ENCODE peak calls at places on chromosomes 11 and 22, in five cellular contexts. L is HepG2, K is GM12878, Z is NT2/D1, B is H1. R is an unnamed sample.

GRCh38 chr22:46792061-46792796 is 29.8 kb downstream of the TBC1D22A start:
- DNase-seq in L (no peak), K (no peak), Z (no peak), B (no peak), R (no peak)

GRCh38 chr11:19279455-19279854 is 38.7 kb upstream of the E2F8 start:
- DNase-seq in L (no peak), K (no peak), Z (no peak), B (peak; percentile 53), R (no peak)

GRCh38 chr11:43989162-43989961 is 46.9 kb downstream of the C11orf96 start:
- DNase-seq in L (no peak), K (no peak), Z (no peak), B (no peak), R (no peak)

GRCh38 chr22:20981787-20982562 is at the start of gene LZTR1:
- DNase-seq in L (peak; percentile 70), K (peak; percentile 32), Z (peak; percentile 63), B (peak; percentile 86), R (peak; percentile 91)

GRCh38 chr11:65651589-65652510 is 10.9 kb downstream of the RELA start:
- DNase-seq in L (no peak), K (no peak), Z (no peak), B (no peak), R (no peak)

GRCh38 chr11:102527701-102528100 is 2.8 kb downstream of the MMP7 start:
- DNase-seq in L (no peak), K (no peak), Z (no peak), B (no peak), R (no peak)

GRCh38 chr11:1150769-1151365 is 6.9 kb upstream of the MUC5AC start:
- DNase-seq in L (no peak), K (no peak), Z (no peak), B (no peak), R (no peak)

GRCh38 chr22:43001271-43002197 is 13.4 kb downstream of the PACSIN2 start:
- DNase-seq in L (peak; percentile 54), K (no peak), Z (no peak), B (no peak), R (no peak)

GRCh38 chr11:2459016-2459725 is 14.4 kb downstream of the KCNQ1 start:
- DNase-seq in L (no peak), K (no peak), Z (no peak), B (no peak), R (no peak)

GRCh38 chr11:128595221-128595620 is 7.9 kb upstream of the ETS1 start:
- DNase-seq in L (no peak), K (no peak), Z (no peak), B (no peak), R (no peak)

GRCh38 chr22:33756508-33756949 is 163.7 kb downstream of the LARGE1 start:
- DNase-seq in L (no peak), K (no peak), Z (peak; percentile 6), B (no peak), R (no peak)

GRCh38 chr22:31128156-31128555 is 5.4 kb downstream of the INPP5J start:
- DNase-seq in L (no peak), K (no peak), Z (no peak), B (no peak), R (no peak)

GRCh38 chr11:113162590-113162961 is 151.8 kb upstream of the TTC12 start:
- DNase-seq in L (no peak), K (no peak), Z (no peak), B (no peak), R (peak; percentile 44)
- TF ChIP-seq SUZ12 in L (no peak), K (no peak), Z (no peak), B (no peak), R (no peak)

GRCh38 chr11:121795206-121795605 is 320.8 kb downstream of the BLID start:
- DNase-seq in L (no peak), K (no peak), Z (no peak), B (no peak), R (no peak)
- TF ChIP-seq SUZ12 in L (no peak), K (no peak), Z (no peak), B (no peak), R (no peak)

DNA sequence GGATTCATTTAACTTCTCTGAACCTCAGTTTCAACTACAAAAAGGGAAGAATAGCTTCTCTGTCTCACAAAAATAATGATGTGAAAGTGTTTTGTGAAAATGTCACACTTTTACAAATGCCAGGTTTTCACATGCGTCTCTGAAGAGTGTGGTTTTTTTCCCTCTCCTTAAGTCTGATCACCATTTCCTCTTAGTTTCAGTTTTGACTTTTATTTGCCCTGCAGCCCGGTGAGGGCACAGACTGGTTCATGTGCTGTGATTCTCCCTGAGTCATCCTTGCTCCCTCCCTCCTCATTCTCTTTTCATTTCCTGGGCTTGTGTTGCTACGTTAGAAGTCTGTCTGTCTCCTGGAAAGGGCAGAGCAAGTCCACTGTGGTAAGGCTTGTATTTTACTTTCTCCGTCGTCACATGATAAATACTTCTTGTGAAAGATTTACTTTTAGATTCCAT is 67.8 kb downstream of the BID start:
- DNase-seq in L (peak; percentile 36), K (peak; percentile 89), Z (peak; percentile 28), B (no peak), R (no peak)
- TF ChIP-seq SUZ12 in L (no peak), K (no peak), Z (no peak), B (no peak), R (no peak)

GRCh38 chr11:95098826-95099225 is 9.2 kb downstream of the ENDOD1 start:
- DNase-seq in L (no peak), K (no peak), Z (no peak), B (no peak), R (no peak)
- TF ChIP-seq SUZ12 in L (no peak), K (no peak), Z (no peak), B (no peak), R (no peak)

GRCh38 chr11:68383976-68384501 is 71.6 kb downstream of the LRP5 start:
- DNase-seq in L (peak; percentile 43), K (no peak), Z (peak; percentile 52), B (peak; percentile 98), R (peak; percentile 76)
- TF ChIP-seq SUZ12 in L (no peak), K (no peak), Z (no peak), B (no peak), R (no peak)

DNA sequence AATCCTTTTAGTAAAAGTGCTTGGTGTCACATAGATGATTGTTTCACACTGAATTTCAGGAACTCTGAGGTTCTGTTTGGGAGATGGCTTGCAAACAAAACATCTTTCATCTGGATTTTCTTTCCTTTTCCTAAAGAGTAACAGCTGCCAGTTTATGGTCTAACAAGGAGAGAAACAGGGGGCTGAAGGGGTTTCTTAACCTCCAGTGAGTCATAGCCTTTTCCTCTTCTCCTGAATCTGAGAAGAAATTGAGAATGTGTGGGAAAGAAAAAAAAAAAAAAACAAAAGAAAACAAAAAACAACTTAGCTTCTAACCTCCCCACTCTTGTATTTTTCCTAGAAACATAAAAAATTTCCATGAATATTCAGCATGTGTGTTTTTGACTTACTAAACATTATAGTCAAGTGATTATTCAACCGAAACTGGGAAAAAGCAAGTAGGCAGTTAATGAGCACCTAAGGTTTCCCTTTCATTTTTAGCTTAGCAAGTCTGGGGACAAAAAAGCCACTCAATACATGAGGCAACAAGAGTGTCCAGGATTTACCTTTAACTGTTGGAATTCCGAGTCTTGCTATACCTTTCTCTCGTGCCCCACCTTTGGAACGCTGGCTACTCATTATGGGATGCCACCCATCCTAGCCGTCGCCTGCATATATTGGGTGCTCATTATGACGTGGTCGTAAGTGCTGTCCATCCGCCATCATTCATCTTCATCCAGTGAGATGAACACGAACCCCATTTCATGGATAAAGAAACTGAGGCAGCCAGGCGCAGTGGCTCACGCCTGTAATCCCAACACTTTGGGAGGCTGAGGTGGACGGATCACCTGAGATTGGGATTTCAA is 2.3 kb downstream of the ASPHD2 start:
- DNase-seq in L (no peak), K (peak; percentile 26), Z (no peak), B (no peak), R (no peak)
- TF ChIP-seq SUZ12 in L (no peak), K (no peak), Z (no peak), B (no peak), R (no peak)

GRCh38 chr11:33618956-33619355 is 81.7 kb downstream of the C11orf91 start:
- DNase-seq in L (no peak), K (no peak), Z (no peak), B (no peak), R (no peak)

GRCh38 chr11:33618363-33618735 is 82.3 kb downstream of the C11orf91 start:
- DNase-seq in L (no peak), K (no peak), Z (no peak), B (no peak), R (no peak)

GRCh38 chr11:33622231-33622630 is 78.4 kb downstream of the C11orf91 start:
- DNase-seq in L (no peak), K (no peak), Z (no peak), B (no peak), R (no peak)

GRCh38 chr11:33622806-33623205 is 77.8 kb downstream of the C11orf91 start:
- DNase-seq in L (no peak), K (no peak), Z (no peak), B (no peak), R (no peak)

DNA sequence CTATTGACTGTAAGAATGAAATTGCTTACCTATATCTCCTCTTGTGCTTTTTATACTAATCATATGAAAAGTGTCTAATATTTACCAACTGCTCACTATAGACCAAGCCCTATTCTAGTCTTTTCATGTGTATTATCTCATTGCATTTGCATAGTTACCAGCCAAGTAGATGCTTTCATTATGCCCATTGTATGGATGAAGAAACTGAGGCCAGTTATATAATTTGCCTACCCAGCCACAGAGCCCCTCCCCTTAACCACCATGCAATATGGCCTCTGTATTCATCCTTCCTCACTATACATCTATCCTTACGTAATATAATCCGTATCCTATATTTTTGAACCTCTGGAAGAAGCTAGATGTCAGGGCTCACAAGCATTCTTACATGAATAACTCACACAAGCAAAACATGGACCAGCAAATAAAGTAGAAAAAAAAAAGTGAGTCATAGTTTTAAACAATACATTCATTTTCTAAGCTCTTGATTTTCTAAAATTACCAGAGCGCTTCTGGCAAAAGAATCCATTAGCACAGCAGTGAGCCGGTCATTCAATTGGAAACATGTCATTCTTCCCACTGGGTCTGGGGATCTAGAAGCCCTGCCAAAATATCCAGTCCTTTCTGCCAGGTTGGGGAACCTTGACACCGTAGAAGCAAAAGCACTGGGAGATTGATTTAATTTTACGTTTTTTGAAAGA is 80.1 kb downstream of the C11orf91 start:
- DNase-seq in L (no peak), K (no peak), Z (no peak), B (no peak), R (no peak)
- TF ChIP-seq SUZ12 in L (no peak), K (no peak), Z (no peak), B (no peak), R (no peak)